ENCODE peak calls at places on chromosomes 12 and 14, in seven cellular contexts. E is neuronal stem cell, O is IMR-90, H is H1, G is mesenchymal stem cell, B is mesendoderm, V is trophoblast cell. S is an unnamed sample.

GRCh38 chr12:49838973-49839633 is 3.8 kb downstream of the BCDIN3D start:
- DNase-seq in O (peak), E (no peak), V (peak), B (peak), H (no peak), G (peak), S (no peak)

GRCh38 chr12:77833329-77833728 is 2.6 kb downstream of the NAV3 start:
- DNase-seq in G (no peak), O (no peak), H (no peak), E (no peak), V (no peak), B (peak), S (no peak)

GRCh38 chr14:68978550-68978911 is 571 bp downstream of the ACTN1 start:
- DNase-seq in V (peak), B (peak), E (peak), O (no peak), G (peak), H (peak), S (peak)

GRCh38 chr12:64160718-64161060 is 61.4 kb downstream of the KICS2 start:
- DNase-seq in H (no peak), V (peak), O (peak), G (no peak), E (no peak), B (no peak), S (no peak)

GRCh38 chr12:113591480-113591971 is 119.9 kb upstream of the LHX5 start:
- DNase-seq in O (no peak), B (peak), H (peak), E (no peak), G (no peak), V (no peak), S (peak)

GRCh38 chr12:116354534-116354933 is 77.0 kb upstream of the MED13L start:
- DNase-seq in G (no peak), V (no peak), H (no peak), O (no peak), E (no peak), B (no peak), S (no peak)

GRCh38 chr12:101824831-101825230 is 5.9 kb downstream of the GNPTAB start:
- DNase-seq in G (no peak), H (no peak), E (no peak), O (no peak), V (no peak), B (peak), S (no peak)

GRCh38 chr12:3117144-3117581 is 40.0 kb downstream of the TSPAN9 start:
- DNase-seq in O (peak), B (no peak), V (no peak), H (no peak), G (peak), E (no peak), S (no peak)

GRCh38 chr14:24051789-24052655 is at the start of gene CARMIL3:
- DNase-seq in B (peak), G (peak), E (peak), H (peak), V (peak), O (peak), S (peak)

GRCh38 chr12:76586764-76587395 is 27.3 kb upstream of the OSBPL8 start:
- DNase-seq in H (no peak), G (peak), E (peak), O (peak), V (peak), B (peak), S (no peak)

GRCh38 chr12:24073170-24073810 is 123.8 kb upstream of the SOX5 start:
- DNase-seq in B (no peak), V (no peak), E (no peak), H (no peak), O (no peak), G (no peak), S (no peak)

GRCh38 chr12:5318874-5319273 is 113.0 kb upstream of the NTF3 start:
- DNase-seq in G (no peak), B (no peak), E (no peak), O (peak), H (no peak), V (peak), S (no peak)

GRCh38 chr12:50928392-50928791 is 24.0 kb upstream of the HIGD1C start:
- DNase-seq in H (no peak), G (no peak), V (no peak), B (no peak), O (no peak), E (no peak), S (no peak)

GRCh38 chr14:103692871-103693270 is 22.4 kb downstream of the XRCC3 start:
- DNase-seq in E (no peak), O (no peak), V (no peak), H (no peak), B (no peak), G (no peak), S (no peak)

GRCh38 chr12:102023343-102023930 is 38.4 kb downstream of the WASHC3 start:
- DNase-seq in O (peak), H (no peak), V (no peak), B (peak), G (peak), E (no peak), S (no peak)

GRCh38 chr12:115351513-115352077 is 667.6 kb upstream of the TBX3 start:
- DNase-seq in O (peak), B (no peak), H (no peak), V (no peak), E (no peak), G (no peak), S (no peak)

GRCh38 chr12:92278378-92278828 is 132.8 kb upstream of the BTG1 start:
- DNase-seq in O (peak), H (no peak), B (no peak), E (no peak), V (no peak), G (no peak), S (no peak)

GRCh38 chr12:122022393-122023338 is 982 bp downstream of the BCL7A start:
- DNase-seq in G (peak), B (peak), E (no peak), O (no peak), V (no peak), H (peak), S (peak)

GRCh38 chr12:107254258-107254856 is 161.0 kb upstream of the CRY1 start:
- DNase-seq in G (no peak), O (no peak), B (no peak), E (no peak), H (no peak), V (no peak), S (no peak)

GRCh38 chr14:26594756-26595545 is 2.9 kb downstream of the NOVA1 start:
- DNase-seq in O (no peak), V (no peak), E (no peak), H (no peak), G (no peak), B (no peak), S (no peak)

GRCh38 chr12:96194901-96195844 is 998 bp downstream of the ELK3 start:
- DNase-seq in V (peak), E (no peak), G (peak), O (peak), H (peak), B (peak), S (peak)

GRCh38 chr12:68899251-68899771 is 33.7 kb downstream of the CPM start:
- DNase-seq in H (no peak), B (peak), V (no peak), G (peak), O (peak), E (no peak), S (no peak)

GRCh38 chr14:23633160-23633701 is 2.9 kb upstream of the DHRS2 start:
- DNase-seq in V (no peak), O (no peak), H (no peak), E (no peak), G (peak), B (peak), S (peak)

GRCh38 chr12:7013101-7013500 is 5.2 kb downstream of the LPCAT3 start:
- DNase-seq in V (no peak), O (no peak), H (no peak), E (no peak), G (no peak), B (no peak), S (no peak)

GRCh38 chr12:115617391-115617790 is 660.1 kb downstream of the MED13L start:
- DNase-seq in B (peak), G (no peak), V (no peak), E (no peak), O (no peak), H (no peak), S (peak)

GRCh38 chr14:66099451-66099850 is 386.7 kb upstream of the CCDC196 start:
- DNase-seq in G (no peak), B (no peak), E (no peak), V (no peak), O (no peak), H (no peak), S (no peak)

DNA sequence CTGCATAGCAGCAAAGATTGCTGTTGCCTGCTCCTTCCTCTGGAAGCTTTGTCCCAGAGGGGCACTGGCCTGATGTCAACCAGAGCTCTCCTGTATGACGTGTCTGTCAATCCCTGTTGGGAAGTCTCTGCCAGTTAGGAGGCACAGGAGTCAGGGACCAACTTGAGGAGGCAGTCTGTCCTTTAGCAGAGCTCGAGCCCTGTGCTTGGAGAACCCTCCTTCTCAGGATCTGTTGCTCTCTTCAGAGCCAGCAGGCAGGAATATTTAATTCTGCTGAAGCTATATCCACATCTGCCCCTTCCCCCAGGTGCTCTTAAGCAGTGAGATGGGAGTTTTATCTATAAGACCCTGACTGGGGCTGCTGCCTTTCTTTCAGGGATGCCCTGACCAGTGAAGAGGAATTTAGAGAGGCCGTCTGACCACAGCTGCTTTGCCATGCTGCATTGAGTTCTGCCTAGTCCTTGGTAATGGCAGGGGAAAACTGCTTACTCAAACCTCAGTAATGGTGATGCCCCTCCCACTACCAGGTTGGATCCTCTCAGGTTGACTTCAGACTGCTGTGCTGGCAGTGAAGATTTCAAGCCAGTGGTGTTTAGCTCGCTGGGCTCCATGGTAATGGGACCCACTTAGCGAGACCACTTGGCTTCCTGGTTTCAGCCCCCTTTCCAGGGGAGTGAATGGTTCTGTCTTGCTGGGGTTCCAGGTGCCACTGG is 218.6 kb upstream of the SLC38A2 start:
- DNase-seq in O (no peak), G (no peak), B (peak), V (no peak), H (no peak), E (no peak), S (peak)
- H3K4me2 ChIP-seq in O (no peak), G (no peak), B (no peak), V (no peak), H (no peak), E (no peak), S (no peak)

DNA sequence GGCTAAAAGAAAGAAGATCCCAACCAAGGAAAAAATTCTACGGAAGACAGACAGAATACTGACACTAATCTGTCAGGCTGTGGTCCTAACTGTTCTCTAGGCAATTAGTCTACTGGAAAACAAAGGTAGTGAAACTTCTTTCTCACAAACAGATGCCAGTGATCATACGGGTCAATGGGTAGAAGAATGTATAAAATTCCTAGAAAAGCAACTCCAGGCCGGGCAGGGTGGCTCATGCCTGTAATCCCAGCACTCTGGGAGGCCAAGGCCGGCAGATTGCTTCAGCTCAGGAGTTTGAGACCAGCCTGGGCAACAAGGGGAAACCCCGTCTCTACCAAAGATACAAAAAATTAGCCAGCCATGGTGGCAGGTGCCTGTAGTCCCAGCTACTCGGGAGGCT is 64.8 kb downstream of the HECTD4 start:
- DNase-seq in O (no peak), H (no peak), V (peak), G (no peak), B (no peak), E (peak), S (no peak)
- H2BK120ac ChIP-seq in O (no peak), H (no peak), V (no peak), G (no peak), B (no peak), E (no peak), S (no peak)

GRCh38 chr12:110165540-110166159 is 41.5 kb downstream of the IFT81 start:
- DNase-seq in G (no peak), H (no peak), V (peak), O (no peak), E (no peak), B (peak), S (peak)
- H3K4me2 ChIP-seq in G (no peak), H (no peak), V (no peak), O (no peak), E (no peak), B (no peak), S (no peak)

GRCh38 chr12:78870539-78870938 is 6.0 kb downstream of the SYT1 start:
- DNase-seq in V (no peak), B (peak), E (no peak), O (no peak), H (no peak), G (no peak), S (peak)

GRCh38 chr12:78866518-78866917 is 1.9 kb downstream of the SYT1 start:
- DNase-seq in H (no peak), V (no peak), E (no peak), B (no peak), O (no peak), G (no peak), S (no peak)

GRCh38 chr12:78865297-78865955 is 852 bp downstream of the SYT1 start:
- DNase-seq in O (no peak), V (no peak), H (no peak), E (no peak), B (no peak), G (no peak), S (no peak)

GRCh38 chr12:78863482-78864427 is 819 bp upstream of the SYT1 start:
- DNase-seq in V (peak), B (peak), O (peak), E (peak), H (peak), G (peak), S (peak)

DNA sequence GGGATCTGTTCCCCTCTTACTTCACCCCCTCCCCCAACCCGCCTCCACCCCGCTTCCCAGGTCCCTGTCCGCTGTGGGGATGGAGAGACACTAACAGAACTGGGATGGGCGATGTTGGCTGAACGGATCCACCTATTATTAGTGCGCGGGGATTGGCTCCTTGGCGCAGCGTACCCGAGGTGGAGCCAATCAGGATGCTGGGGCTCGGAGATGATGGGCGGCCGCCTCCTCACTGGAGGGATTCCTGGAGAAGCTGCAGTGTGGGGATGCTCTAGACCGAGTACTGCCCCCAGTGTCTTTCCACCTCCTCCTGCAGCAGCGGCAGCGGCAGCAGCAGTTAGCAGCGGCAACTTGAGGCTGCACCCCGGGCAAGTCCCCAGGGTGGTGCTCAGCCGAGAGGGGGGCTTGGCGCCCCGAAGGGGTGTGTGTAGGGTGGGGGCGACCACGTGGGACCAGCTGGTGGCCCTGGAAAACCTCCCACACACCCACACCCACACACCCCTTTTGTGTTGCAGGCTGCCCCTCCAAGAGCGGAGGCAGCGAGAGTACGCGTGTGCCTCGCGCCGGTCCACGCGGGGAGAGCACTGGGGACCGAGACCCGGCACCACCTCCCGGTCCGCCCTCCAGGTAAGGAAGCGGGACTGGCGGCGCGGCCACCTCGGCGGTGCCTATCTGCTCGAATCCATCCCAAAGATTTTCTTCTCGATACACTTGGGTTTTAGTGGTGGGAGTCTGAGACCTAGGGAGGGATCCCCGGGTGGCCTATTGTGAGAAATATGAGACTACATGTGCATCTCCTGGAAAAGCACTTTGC is at the start of gene SYT1:
- DNase-seq in B (peak), E (peak), H (peak), G (peak), V (no peak), O (peak), S (peak)
- H2BK120ac ChIP-seq in B (no peak), E (peak), H (peak), G (peak), V (no peak), O (peak), S (no peak)

DNA sequence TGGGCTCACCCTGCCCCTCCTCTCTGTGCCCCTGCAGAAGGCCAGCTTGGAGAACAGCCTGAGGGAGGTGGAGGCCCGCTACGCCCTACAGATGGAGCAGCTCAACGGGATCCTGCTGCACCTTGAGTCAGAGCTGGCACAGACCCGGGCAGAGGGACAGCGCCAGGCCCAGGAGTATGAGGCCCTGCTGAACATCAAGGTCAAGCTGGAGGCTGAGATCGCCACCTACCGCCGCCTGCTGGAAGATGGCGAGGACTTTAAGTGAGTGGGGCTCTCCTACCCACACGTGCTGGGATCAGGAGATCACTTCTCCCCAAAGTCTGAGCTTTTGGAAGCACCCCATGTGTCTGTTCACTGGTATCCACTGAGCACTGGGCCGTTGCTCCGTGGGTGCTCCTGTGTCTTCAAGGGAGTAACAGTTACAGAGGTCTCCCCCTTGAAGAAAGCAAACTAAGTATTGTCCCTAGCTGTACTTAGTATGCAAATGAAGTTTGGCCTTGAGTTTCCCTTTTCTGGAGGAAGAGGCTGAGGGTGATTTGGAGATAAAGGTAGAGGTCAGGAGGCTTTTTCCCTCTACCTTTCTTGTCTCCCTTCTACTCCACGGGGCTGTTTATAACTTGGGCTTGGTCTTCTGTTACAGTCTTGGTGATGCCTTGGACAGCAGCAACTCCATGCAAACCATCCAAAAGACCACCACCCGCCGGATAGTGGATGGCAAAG is 3.3 kb downstream of the KRT18 start:
- DNase-seq in O (no peak), B (no peak), V (no peak), G (no peak), E (no peak), H (no peak), S (no peak)
- H3K4me2 ChIP-seq in O (no peak), B (no peak), V (peak), G (no peak), E (no peak), H (no peak), S (no peak)

GRCh38 chr12:94263011-94263786 is 114.8 kb downstream of the PLXNC1 start:
- DNase-seq in O (no peak), B (no peak), H (no peak), E (no peak), V (no peak), G (no peak), S (no peak)

GRCh38 chr12:94261119-94261518 is 112.7 kb downstream of the PLXNC1 start:
- DNase-seq in O (no peak), G (no peak), H (no peak), V (no peak), B (peak), E (peak), S (peak)

GRCh38 chr12:94261781-94262180 is 113.4 kb downstream of the PLXNC1 start:
- DNase-seq in B (no peak), O (no peak), H (no peak), E (no peak), V (no peak), G (no peak), S (no peak)

GRCh38 chr12:94263905-94264655 is 115.7 kb downstream of the PLXNC1 start:
- DNase-seq in G (no peak), O (no peak), H (peak), V (no peak), B (peak), E (no peak), S (peak)

GRCh38 chr12:94262228-94263010 is 114.0 kb downstream of the PLXNC1 start:
- DNase-seq in G (peak), B (no peak), E (no peak), V (no peak), O (peak), H (no peak), S (no peak)
- H2BK120ac ChIP-seq in G (no peak), B (peak), E (peak), V (peak), O (peak), H (peak), S (no peak)

DNA sequence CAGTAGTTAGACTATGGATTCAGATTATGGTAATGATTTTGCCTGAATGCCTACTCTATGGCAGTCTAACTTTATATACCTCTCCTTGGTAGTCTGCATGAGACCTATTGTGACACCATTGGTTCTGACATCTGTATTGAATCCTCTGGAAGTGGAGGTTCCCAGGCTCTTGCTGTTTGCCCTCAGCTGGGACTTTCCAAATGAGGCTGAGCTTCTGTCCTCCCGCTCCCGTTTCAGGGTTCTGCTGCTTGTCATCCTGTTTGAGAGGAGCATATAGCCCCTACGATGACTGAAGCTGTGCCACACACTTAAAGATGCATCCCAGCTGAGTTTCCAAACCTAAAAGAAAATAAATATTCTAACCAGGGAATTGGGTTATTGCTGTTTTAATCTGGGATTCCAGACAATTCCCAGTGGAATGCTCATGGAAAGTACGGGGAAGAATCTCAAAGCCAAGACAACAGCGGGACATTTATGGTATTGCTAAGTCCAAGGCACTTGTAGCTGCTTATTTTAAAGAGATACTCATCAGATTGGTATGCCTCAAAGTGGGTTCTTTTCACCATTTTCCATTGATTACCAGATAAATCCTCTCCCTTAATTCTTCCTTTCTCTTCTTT is 105.9 kb downstream of the ETV6 start:
- DNase-seq in H (no peak), B (no peak), O (peak), G (peak), E (no peak), V (no peak), S (no peak)
- H3K4me2 ChIP-seq in H (no peak), B (no peak), O (no peak), G (no peak), E (no peak), V (no peak), S (no peak)

S was measured in H9.